ENCODE peak calls at places on chromosomes 6 and 20, in five cellular contexts. F, J, K, V and H are unnamed samples.

GRCh38 chr6:135233676-135234491 is 52.8 kb downstream of the MYB start:
- DNase-seq in K (no peak), F (no peak), V (no peak), J (no peak), H (no peak)

GRCh38 chr20:60123096-60123495 is 164.9 kb downstream of the CDH26 start:
- DNase-seq in K (no peak), V (no peak), J (no peak), F (no peak), H (no peak)

GRCh38 chr20:24581443-24582170 is 112.2 kb downstream of the SYNDIG1 start:
- DNase-seq in J (no peak), K (no peak), V (no peak), F (no peak), H (no peak)

GRCh38 chr6:157221817-157222175 is 101.5 kb downstream of the TMEM242 start:
- DNase-seq in V (no peak), F (no peak), K (no peak), J (no peak), H (no peak)

GRCh38 chr6:158382491-158382890 is 70.2 kb downstream of the TULP4 start:
- DNase-seq in K (no peak), V (no peak), F (no peak), J (no peak), H (no peak)

GRCh38 chr6:34549804-34550202 is 6.3 kb downstream of the SPDEF start:
- DNase-seq in K (no peak), V (no peak), F (no peak), J (no peak), H (no peak)

GRCh38 chr6:111922454-111923297 is 49.4 kb upstream of the FYN start:
- DNase-seq in F (no peak), J (peak; percentile 79), K (peak; percentile 53), V (no peak), H (no peak)

GRCh38 chr6:148186916-148187315 is 155.7 kb upstream of the SASH1 start:
- DNase-seq in F (no peak), V (no peak), K (no peak), J (no peak), H (no peak)

GRCh38 chr20:44208770-44209169 is 1.8 kb downstream of the OSER1 start:
- DNase-seq in F (no peak), V (no peak), K (no peak), J (no peak), H (no peak)

GRCh38 chr6:169345198-169345597 is 91.6 kb upstream of the THBS2 start:
- DNase-seq in J (peak; percentile 25), K (no peak), V (no peak), F (no peak), H (no peak)

GRCh38 chr6:26553739-26554668 is 15.8 kb downstream of the HMGN4 start:
- DNase-seq in F (peak; percentile 77), V (peak; percentile 56), K (peak; percentile 71), J (peak; percentile 83), H (peak; percentile 31)

GRCh38 chr20:50107086-50107645 is 5.8 kb downstream of the UBE2V1 start:
- DNase-seq in F (no peak), J (no peak), K (no peak), V (no peak), H (no peak)

GRCh38 chr6:148109732-148110131 is 232.9 kb upstream of the SASH1 start:
- DNase-seq in K (no peak), V (no peak), J (peak; percentile 83), F (no peak), H (no peak)

GRCh38 chr6:68958327-68958726 is 323.2 kb downstream of the ADGRB3 start:
- DNase-seq in F (no peak), K (peak; percentile 3), J (no peak), V (no peak), H (no peak)

GRCh38 chr6:39044181-39044580 is 4.4 kb upstream of the GLP1R start:
- DNase-seq in K (no peak), J (no peak), V (no peak), F (no peak), H (no peak)

GRCh38 chr20:54132612-54133433 is 41.0 kb downstream of the CYP24A1 start:
- DNase-seq in F (no peak), J (no peak), K (peak; percentile 78), V (no peak), H (no peak)

GRCh38 chr6:17281100-17281496 is at the start of gene RBM24:
- DNase-seq in F (peak; percentile 60), V (no peak), K (peak; percentile 85), J (no peak), H (no peak)

GRCh38 chr20:48818481-48818987 is 9.3 kb downstream of the PREX1 start:
- DNase-seq in K (no peak), J (no peak), V (no peak), F (no peak), H (no peak)

GRCh38 chr6:29827579-29828470 is at the start of gene HLA-G:
- DNase-seq in K (no peak), J (no peak), V (no peak), F (peak; percentile 29), H (no peak)

GRCh38 chr6:142842423-142843261 is 102.3 kb downstream of the HIVEP2 start:
- DNase-seq in F (no peak), K (no peak), J (no peak), V (no peak), H (no peak)

GRCh38 chr20:4953881-4954280 is 47.4 kb downstream of the SLC23A2 start:
- DNase-seq in J (no peak), K (no peak), V (no peak), F (no peak), H (no peak)

GRCh38 chr6:168390746-168391400 is 50.1 kb upstream of the SMOC2 start:
- DNase-seq in J (no peak), V (no peak), K (no peak), F (no peak), H (no peak)

GRCh38 chr6:28537509-28538140 is 11.9 kb downstream of the GPX5 start:
- DNase-seq in F (no peak), V (peak; percentile 22), J (no peak), K (no peak), H (no peak)

GRCh38 chr6:38933426-38933825 is 115.2 kb upstream of the GLP1R start:
- DNase-seq in K (peak; percentile 21), F (no peak), V (no peak), J (peak; percentile 1), H (no peak)

GRCh38 chr6:111260570-111261298 is 173.4 kb downstream of the SLC16A10 start:
- DNase-seq in K (no peak), V (no peak), F (no peak), J (no peak), H (no peak)

GRCh38 chr6:122735618-122736017 is 43.9 kb upstream of the FABP7 start:
- DNase-seq in F (no peak), V (no peak), J (peak; percentile 74), K (no peak), H (no peak)

GRCh38 chr6:155120034-155120433 is 124.9 kb downstream of the TIAM2 start:
- DNase-seq in V (no peak), F (no peak), K (no peak), J (no peak), H (no peak)

GRCh38 chr6:39357998-39358686 is 35.6 kb upstream of the KCNK16 start:
- DNase-seq in V (no peak), J (peak; percentile 82), K (peak; percentile 29), F (no peak), H (no peak)

GRCh38 chr6:157239148-157239547 is 84.2 kb downstream of the TMEM242 start:
- DNase-seq in J (no peak), F (peak; percentile 4), V (no peak), K (no peak), H (no peak)

GRCh38 chr6:139888691-139889122 is 514.3 kb upstream of the CITED2 start:
- DNase-seq in V (no peak), F (no peak), K (peak; percentile 44), J (no peak), H (no peak)

GRCh38 chr20:15476781-15477180 is 1096.5 kb downstream of the KIF16B start:
- DNase-seq in K (no peak), F (no peak), J (no peak), V (no peak), H (no peak)

GRCh38 chr6:108874470-108875160 is 26.4 kb downstream of the ARMC2 start:
- DNase-seq in F (no peak), J (no peak), K (peak; percentile 33), V (no peak), H (no peak)

GRCh38 chr6:166573456-166574216 is 12.8 kb downstream of the RAMACL start:
- DNase-seq in V (no peak), J (no peak), K (no peak), F (no peak), H (no peak)

GRCh38 chr6:35240838-35241801 is 18.4 kb upstream of the ZNF76 start:
- DNase-seq in V (peak; percentile 52), J (peak; percentile 67), F (peak; percentile 68), K (peak; percentile 84), H (peak; percentile 39)

GRCh38 chr6:52352239-52353008 is 9.5 kb upstream of the PAQR8 start:
- DNase-seq in F (peak; percentile 31), K (peak; percentile 82), V (no peak), J (no peak), H (no peak)

GRCh38 chr6:143158113-143158581 is 97.5 kb downstream of the AIG1 start:
- DNase-seq in V (no peak), F (no peak), K (no peak), J (no peak), H (no peak)